ENCODE peak calls at places on chromosomes 4 and X, in four cellular contexts. J is epithelial cell of proximal tubule, E is left lung, V is cardiac fibroblast. G is an unnamed sample.

GRCh38 chr4:121873604-121874003 is 3.3 kb upstream of the BBS7 start:
- DNase-seq in J (no peak), E (no peak), V (no peak), G (no peak)

GRCh38 chrX:153917814-153918213 is 8.2 kb downstream of the ARHGAP4 start:
- DNase-seq in J (no peak), E (no peak), V (no peak), G (no peak)

GRCh38 chrX:20265221-20265725 is 1.4 kb downstream of the RPS6KA3 start:
- DNase-seq in J (no peak), E (peak), V (peak), G (peak)

GRCh38 chrX:2135421-2135820 is 365.4 kb downstream of the DHRSX start:
- DNase-seq in J (no peak), E (no peak), V (no peak), G (no peak)

GRCh38 chr4:154425514-154425913 is 66.1 kb downstream of the DCHS2 start:
- DNase-seq in J (no peak), E (no peak), V (no peak), G (no peak)

GRCh38 chrX:110667706-110668105 is 127.9 kb downstream of the CHRDL1 start:
- DNase-seq in J (no peak), E (no peak), V (no peak), G (no peak)

GRCh38 chr4:64417974-64418373 is 8.7 kb upstream of the TECRL start:
- DNase-seq in J (no peak), E (no peak), V (peak), G (no peak)

GRCh38 chr4:21469438-21470032 is 479.0 kb downstream of the KCNIP4 start:
- DNase-seq in J (no peak), E (no peak), V (peak), G (peak)

GRCh38 chr4:183450108-183450507 is 5.7 kb downstream of the CDKN2AIP start:
- DNase-seq in J (no peak), E (no peak), V (no peak), G (no peak)

GRCh38 chrX:110204986-110205385 is 112.9 kb downstream of the AMMECR1 start:
- DNase-seq in J (no peak), E (no peak), V (peak), G (peak)

GRCh38 chr4:77177196-77177595 is 20.2 kb downstream of the CCNG2 start:
- DNase-seq in J (no peak), E (no peak), V (no peak), G (no peak)

GRCh38 chrX:136204571-136204970 is 46.6 kb downstream of the MAP7D3 start:
- DNase-seq in J (no peak), E (peak), V (peak), G (peak)

GRCh38 chrX:23788521-23788920 is 5.5 kb downstream of the SAT1 start:
- DNase-seq in J (no peak), E (no peak), V (peak), G (no peak)

GRCh38 chr4:8019396-8020365 is 80.0 kb upstream of the AFAP1 start:
- DNase-seq in J (no peak), E (peak), V (no peak), G (no peak)

GRCh38 chr4:125928652-125929051 is 613.9 kb downstream of the FAT4 start:
- DNase-seq in J (no peak), E (no peak), V (no peak), G (no peak)

GRCh38 chr4:82044141-82044993 is 329.4 kb downstream of the HNRNPD start:
- DNase-seq in J (no peak), E (peak), V (peak), G (peak)

GRCh38 chrX:130793966-130794365 is 109.0 kb downstream of the ENOX2 start:
- DNase-seq in J (no peak), E (no peak), V (no peak), G (no peak)

GRCh38 chr4:8201341-8201781 is 2.3 kb downstream of the SH3TC1 start:
- DNase-seq in J (no peak), E (no peak), V (peak), G (no peak)

GRCh38 chr4:165124488-165124887 is 11.8 kb upstream of the TMEM192 start:
- DNase-seq in J (no peak), E (no peak), V (no peak), G (no peak)

GRCh38 chrX:133859860-133860259 is 125.5 kb downstream of the GPC3 start:
- DNase-seq in J (no peak), E (no peak), V (peak), G (peak)

GRCh38 chrX:57155171-57155570 is 18.0 kb upstream of the SPIN2A start:
- DNase-seq in J (no peak), E (no peak), V (no peak), G (no peak)

GRCh38 chr4:105845559-105845958 is 49.7 kb upstream of the NPNT start:
- DNase-seq in J (no peak), E (no peak), V (no peak), G (no peak)

GRCh38 chr4:829291-829690 is 3.4 kb upstream of the CPLX1 start:
- DNase-seq in J (no peak), E (peak), V (no peak), G (no peak)

GRCh38 chr4:2368779-2369437 is 49.5 kb downstream of the ZFYVE28 start:
- DNase-seq in J (no peak), E (no peak), V (no peak), G (no peak)

GRCh38 chr4:139523076-139523475 is 32.9 kb downstream of the SETD7 start:
- DNase-seq in J (no peak), E (no peak), V (peak), G (peak)

GRCh38 chr4:93777081-93777460 is 51.5 kb upstream of the ATOH1 start:
- DNase-seq in J (no peak), E (no peak), V (no peak), G (no peak)

GRCh38 chr4:3858046-3858730 is 92.0 kb downstream of the ADRA2C start:
- DNase-seq in J (no peak), E (no peak), V (no peak), G (no peak)

DNA sequence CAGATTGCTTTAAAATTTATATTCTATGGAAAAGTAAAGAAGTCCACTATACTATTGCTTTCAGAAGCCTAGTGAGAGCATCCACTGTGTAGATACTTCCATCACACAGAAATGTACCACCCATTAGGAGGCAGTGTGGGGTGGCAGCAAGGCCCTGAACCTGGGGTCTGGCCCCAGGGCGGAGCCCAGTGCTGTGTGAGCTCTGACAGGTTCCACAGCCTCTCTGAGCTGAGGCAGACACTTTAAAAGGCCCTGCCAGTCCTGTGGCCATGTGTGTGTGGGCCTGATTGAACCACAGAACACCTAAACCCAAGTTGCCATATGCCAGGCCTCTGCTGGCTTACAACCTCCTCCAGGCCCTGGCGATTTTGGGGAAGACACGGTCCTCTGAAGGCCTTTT is 49.2 kb downstream of the PHKA2 start:
- DNase-seq in J (no peak), E (no peak), V (no peak), G (no peak)
- H3K4me3 ChIP-seq in J (no peak), E (no peak), V (no peak), G (no peak)

DNA sequence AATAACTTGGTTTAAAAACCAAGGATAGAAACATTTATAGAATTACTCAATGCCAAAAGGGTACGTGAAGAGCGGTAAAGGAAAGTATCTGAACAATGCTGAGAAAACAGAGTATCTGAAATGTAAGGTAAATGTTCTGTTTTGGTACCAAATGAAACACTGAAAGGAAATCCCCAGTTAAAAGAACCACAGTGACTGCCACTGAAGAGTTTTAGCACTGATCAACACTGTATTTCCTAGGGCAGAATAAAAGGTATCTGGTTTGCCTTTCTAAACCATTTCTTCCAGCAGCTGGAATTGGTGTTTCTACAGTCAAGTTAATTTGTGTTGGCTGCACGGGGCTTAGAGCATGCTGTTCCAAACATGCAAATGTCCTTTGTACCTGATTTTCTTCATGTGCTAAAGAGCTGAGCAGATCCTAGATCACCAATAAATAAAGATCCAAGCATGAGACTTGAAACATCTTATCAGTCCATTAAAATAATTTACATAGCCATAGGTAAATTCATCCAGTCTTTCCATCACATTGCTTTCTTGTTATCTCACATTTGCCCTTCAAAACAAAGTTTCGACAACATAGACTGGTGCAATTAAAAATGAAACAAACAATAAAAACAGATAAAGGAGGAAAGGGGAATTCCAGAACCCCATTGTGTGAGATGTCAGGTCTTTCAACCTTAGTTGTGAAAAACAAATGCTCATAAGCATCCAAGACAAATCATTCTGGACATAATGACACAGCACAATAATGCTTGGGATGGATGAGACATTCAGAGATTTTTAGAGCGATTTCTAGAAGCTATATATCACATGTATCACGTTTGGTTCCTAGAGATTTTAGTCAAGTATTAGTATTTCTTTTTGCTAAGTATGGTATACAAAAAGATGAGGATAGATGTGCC is 38.6 kb downstream of the MFAP3L start:
- DNase-seq in J (no peak), E (no peak), V (no peak), G (no peak)
- TF ChIP-seq CTCF in J (no peak), E (no peak), V (no peak), G (no peak)

GRCh38 chr4:123398803-123399637 is 2.4 kb downstream of the SPRY1 start:
- DNase-seq in J (no peak), E (peak), V (peak), G (peak)

GRCh38 chr4:123399638-123400358 is 3.2 kb downstream of the SPRY1 start:
- DNase-seq in J (no peak), E (no peak), V (peak), G (peak)

GRCh38 chr4:123398151-123398802 is 1.7 kb downstream of the SPRY1 start:
- DNase-seq in J (no peak), E (peak), V (no peak), G (peak)

GRCh38 chr4:123403205-123403604 is 6.6 kb downstream of the SPRY1 start:
- DNase-seq in J (no peak), E (no peak), V (peak), G (no peak)

GRCh38 chr4:123401466-123402175 is 5.0 kb downstream of the SPRY1 start:
- DNase-seq in J (no peak), E (no peak), V (peak), G (no peak)
- H3K4me3 ChIP-seq in J (peak), E (peak), V (peak), G (no peak)

GRCh38 chrX:30874851-30875250 is 14.2 kb downstream of the TAB3 start:
- DNase-seq in J (no peak), E (no peak), V (no peak), G (no peak)
- TF ChIP-seq CTCF in J (no peak), E (no peak), V (no peak), G (no peak)

GRCh38 chrX:101799387-101799786 is 132.4 kb downstream of the ZMAT1 start:
- DNase-seq in J (peak), E (peak), V (peak), G (peak)
- H3K4me3 ChIP-seq in J (peak), E (no peak), V (no peak), G (peak)